ENCODE peak calls at places on chromosomes 3 and 15, in five cellular contexts. B, U, E, S and T are unnamed samples.
A peak's percentile ranks its signal among the peaks of the same experiment; 100 is the strongest.

GRCh38 chr3:190972840-190973270 is 110.4 kb upstream of the GMNC start:
- DNase-seq in B (peak; percentile 12), U (no peak), E (peak; percentile 37), S (no peak), T (no peak)

GRCh38 chr3:165196577-165197561 is 685 bp upstream of the SLITRK3 start:
- DNase-seq in B (no peak), U (no peak), E (no peak), S (no peak), T (no peak)

GRCh38 chr3:133271491-133271890 is 128.4 kb upstream of the BFSP2 start:
- DNase-seq in B (no peak), U (no peak), E (no peak), S (no peak), T (no peak)

GRCh38 chr15:25391971-25392733 is 46.7 kb downstream of the UBE3A start:
- DNase-seq in B (peak; percentile 52), U (peak; percentile 59), E (peak; percentile 81), S (no peak), T (no peak)

GRCh38 chr3:89504432-89504831 is 397.0 kb downstream of the EPHA3 start:
- DNase-seq in B (no peak), U (no peak), E (no peak), S (no peak), T (no peak)

GRCh38 chr3:59605318-59605717 is 555.5 kb upstream of the CFAP20DC start:
- DNase-seq in B (no peak), U (no peak), E (no peak), S (no peak), T (no peak)

GRCh38 chr15:58269455-58270414 is 131.6 kb downstream of the AQP9 start:
- DNase-seq in B (peak; percentile 37), U (peak; percentile 64), E (peak; percentile 60), S (no peak), T (peak; percentile 63)

GRCh38 chr3:101676765-101677435 is at the start of gene ZBTB11:
- DNase-seq in B (peak; percentile 99), U (peak; percentile 99), E (peak; percentile 100), S (peak; percentile 99), T (peak; percentile 100)

GRCh38 chr3:14862303-14862660 is 43.5 kb downstream of the FGD5 start:
- DNase-seq in B (no peak), U (no peak), E (no peak), S (no peak), T (no peak)

GRCh38 chr15:73517566-73517965 is 74.6 kb downstream of the REC114 start:
- DNase-seq in B (no peak), U (no peak), E (no peak), S (no peak), T (no peak)

GRCh38 chr15:80071652-80072051 is 12.2 kb downstream of the ZFAND6 start:
- DNase-seq in B (no peak), U (no peak), E (no peak), S (no peak), T (no peak)

GRCh38 chr3:80733522-80734176 is 965.9 kb upstream of the ROBO1 start:
- DNase-seq in B (no peak), U (no peak), E (no peak), S (no peak), T (no peak)

GRCh38 chr3:130627143-130627849 is 110.3 kb downstream of the COL6A6 start:
- DNase-seq in B (no peak), U (no peak), E (no peak), S (no peak), T (no peak)

GRCh38 chr15:31304736-31305365 is 21.8 kb upstream of the KLF13 start:
- DNase-seq in B (no peak), U (no peak), E (no peak), S (no peak), T (peak; percentile 19)

GRCh38 chr3:129777806-129778205 is 115.7 kb downstream of the TMCC1 start:
- DNase-seq in B (no peak), U (no peak), E (no peak), S (no peak), T (no peak)

GRCh38 chr15:37134699-37135131 is 34.4 kb upstream of the MEIS2 start:
- DNase-seq in B (peak; percentile 50), U (peak; percentile 6), E (peak; percentile 66), S (no peak), T (no peak)

GRCh38 chr3:48680811-48681540 is 4.7 kb downstream of the NCKIPSD start:
- DNase-seq in B (no peak), U (no peak), E (no peak), S (no peak), T (no peak)

GRCh38 chr3:47013231-47013630 is 33.8 kb downstream of the NBEAL2 start:
- DNase-seq in B (no peak), U (no peak), E (no peak), S (no peak), T (no peak)

GRCh38 chr3:22475665-22476064 is 724.7 kb upstream of the ZNF385D start:
- DNase-seq in B (no peak), U (peak; percentile 91), E (no peak), S (no peak), T (no peak)

GRCh38 chr3:55167586-55168317 is 239.9 kb upstream of the LRTM1 start:
- DNase-seq in B (no peak), U (peak; percentile 61), E (peak; percentile 85), S (no peak), T (no peak)

GRCh38 chr3:58151637-58152036 is 59.1 kb downstream of the DNASE1L3 start:
- DNase-seq in B (no peak), U (no peak), E (no peak), S (no peak), T (no peak)

GRCh38 chr3:15350141-15350540 is 17.8 kb upstream of the SH3BP5 start:
- DNase-seq in B (no peak), U (no peak), E (no peak), S (no peak), T (no peak)

GRCh38 chr3:52277071-52277964 is 1.1 kb downstream of the WDR82 start:
- DNase-seq in B (no peak), U (peak; percentile 55), E (peak; percentile 64), S (peak; percentile 51), T (peak; percentile 84)

GRCh38 chr3:194069421-194070219 is 66.3 kb upstream of the HES1 start:
- DNase-seq in B (no peak), U (no peak), E (peak; percentile 32), S (no peak), T (no peak)

GRCh38 chr3:147699175-147699838 is 290.1 kb downstream of the ZIC1 start:
- DNase-seq in B (peak; percentile 73), U (no peak), E (peak; percentile 71), S (no peak), T (no peak)

GRCh38 chr15:90036806-90037509 is 35.8 kb downstream of the ZNF710 start:
- DNase-seq in B (no peak), U (no peak), E (no peak), S (no peak), T (no peak)

GRCh38 chr15:62739082-62739481 is 303.5 kb upstream of the TPM1 start:
- DNase-seq in B (peak; percentile 92), U (peak; percentile 81), E (peak; percentile 82), S (no peak), T (no peak)

GRCh38 chr3:99817047-99817436 is 620 bp upstream of the CMSS1 start:
- DNase-seq in B (peak; percentile 44), U (no peak), E (no peak), S (no peak), T (peak; percentile 28)

GRCh38 chr3:99394831-99395733 is 243.3 kb upstream of the COL8A1 start:
- DNase-seq in B (peak; percentile 72), U (peak; percentile 73), E (peak; percentile 89), S (no peak), T (no peak)

GRCh38 chr3:145333931-145334330 is 827.1 kb downstream of the PLOD2 start:
- DNase-seq in B (no peak), U (no peak), E (no peak), S (no peak), T (no peak)

GRCh38 chr3:172129534-172129867 is 90.1 kb downstream of the FNDC3B start:
- DNase-seq in B (no peak), U (no peak), E (no peak), S (no peak), T (no peak)